ENCODE peak calls at places on chromosomes 4 and X, in seven cellular contexts. M is uterus, U is heart left ventricle, S is lung, B is aorta, H is psoas muscle, F is neural progenitor cell. W is an unnamed sample.

GRCh38 chr4:11597506-11597905 is 168.8 kb upstream of the HS3ST1 start:
- DNase-seq in S (no peak), M (no peak), H (no peak), B (no peak), U (no peak), F (no peak), W (no peak)

GRCh38 chr4:73976716-73977115 is 5.1 kb downstream of the PF4 start:
- DNase-seq in S (no peak), H (no peak), B (no peak), F (no peak), M (no peak), U (no peak), W (no peak)

GRCh38 chr4:1200425-1201035 is 28.1 kb upstream of the SPON2 start:
- DNase-seq in U (no peak), H (peak; percentile 70), F (no peak), S (no peak), B (peak; percentile 80), M (peak; percentile 90), W (peak; percentile 85)

GRCh38 chrX:95662200-95662599 is 1022.4 kb upstream of the DIAPH2 start:
- DNase-seq in U (no peak), S (no peak), H (no peak), F (no peak), B (no peak), M (no peak), W (no peak)

GRCh38 chrX:44253573-44253942 is 89.9 kb downstream of the EFHC2 start:
- DNase-seq in U (no peak), H (no peak), S (no peak), M (no peak), F (no peak), B (no peak), W (no peak)

GRCh38 chr4:128287159-128287870 is at the start of gene PGRMC2:
- DNase-seq in M (no peak), S (peak; percentile 41), F (no peak), H (no peak), U (peak; percentile 17), B (no peak), W (no peak)

GRCh38 chrX:153900806-153901752 is 3.4 kb upstream of the AVPR2 start:
- DNase-seq in F (peak; percentile 35), H (peak; percentile 58), M (peak; percentile 64), B (peak; percentile 77), S (peak; percentile 41), U (peak; percentile 57), W (peak; percentile 63)

GRCh38 chr4:179307297-179308136 is 1865.3 kb upstream of the AGA start:
- DNase-seq in M (no peak), S (no peak), B (no peak), F (peak; percentile 71), U (no peak), H (no peak), W (no peak)

GRCh38 chr4:141350122-141350904 is 129.6 kb downstream of the ZNF330 start:
- DNase-seq in U (no peak), B (peak; percentile 48), M (peak; percentile 17), H (no peak), F (no peak), S (no peak), W (no peak)

GRCh38 chrX:143027262-143027661 is 1.5 kb downstream of the SPANXN4 start:
- DNase-seq in B (no peak), H (no peak), M (no peak), F (no peak), S (no peak), U (no peak), W (no peak)

GRCh38 chrX:49761481-49761880 is 65.7 kb upstream of the PAGE1 start:
- DNase-seq in H (no peak), B (no peak), U (no peak), M (no peak), S (no peak), F (peak; percentile 24), W (no peak)

GRCh38 chrX:27890611-27891010 is 82.8 kb downstream of the MAGEB10 start:
- DNase-seq in F (no peak), B (no peak), S (no peak), H (no peak), M (no peak), U (no peak), W (no peak)

GRCh38 chr4:53929955-53930798 is 134.2 kb downstream of the CHIC2 start:
- DNase-seq in M (peak; percentile 65), S (peak; percentile 64), H (peak; percentile 58), B (peak; percentile 83), F (peak; percentile 84), U (peak; percentile 74), W (peak; percentile 78)

GRCh38 chrX:1807301-1807731 is 192.5 kb downstream of the ASMT start:
- DNase-seq in S (no peak), M (no peak), B (no peak), F (peak; percentile 84), U (no peak), H (no peak), W (no peak)

GRCh38 chrX:109472939-109473713 is 8.8 kb downstream of the GUCY2F start:
- DNase-seq in U (peak; percentile 2), H (no peak), B (no peak), M (no peak), S (no peak), F (peak; percentile 85), W (peak; percentile 18)

GRCh38 chr4:171473155-171473554 is 340.0 kb upstream of the GALNTL6 start:
- DNase-seq in F (no peak), S (no peak), M (no peak), H (no peak), U (no peak), B (no peak), W (no peak)

GRCh38 chrX:86133761-86134160 is 14.5 kb upstream of the DACH2 start:
- DNase-seq in B (no peak), U (no peak), M (no peak), H (no peak), S (no peak), F (no peak), W (no peak)

GRCh38 chrX:22135994-22136684 is 104.0 kb downstream of the PHEX start:
- DNase-seq in M (no peak), H (no peak), B (no peak), S (no peak), F (peak; percentile 67), U (no peak), W (no peak)

GRCh38 chrX:74453178-74453577 is 31.9 kb downstream of the SLC16A2 start:
- DNase-seq in U (no peak), F (no peak), H (no peak), B (no peak), S (no peak), M (no peak), W (no peak)

GRCh38 chr4:36399762-36400353 is 118.4 kb downstream of the DTHD1 start:
- DNase-seq in U (no peak), H (no peak), S (no peak), M (no peak), B (no peak), F (peak; percentile 15), W (no peak)

GRCh38 chrX:41452972-41453371 is 5.8 kb downstream of the NYX start:
- DNase-seq in U (no peak), M (no peak), S (no peak), B (no peak), H (no peak), F (no peak), W (no peak)

GRCh38 chrX:12885508-12885907 is 18.6 kb downstream of the TLR7 start:
- DNase-seq in M (no peak), B (no peak), H (no peak), U (no peak), S (no peak), F (no peak), W (no peak)

GRCh38 chrX:44432641-44433040 is 89.2 kb upstream of the EFHC2 start:
- DNase-seq in M (no peak), F (no peak), S (no peak), B (no peak), H (no peak), U (peak; percentile 27), W (no peak)

GRCh38 chr4:27016551-27016950 is 155.9 kb downstream of the STIM2 start:
- DNase-seq in B (no peak), F (no peak), U (no peak), M (no peak), H (no peak), S (no peak), W (no peak)

DNA sequence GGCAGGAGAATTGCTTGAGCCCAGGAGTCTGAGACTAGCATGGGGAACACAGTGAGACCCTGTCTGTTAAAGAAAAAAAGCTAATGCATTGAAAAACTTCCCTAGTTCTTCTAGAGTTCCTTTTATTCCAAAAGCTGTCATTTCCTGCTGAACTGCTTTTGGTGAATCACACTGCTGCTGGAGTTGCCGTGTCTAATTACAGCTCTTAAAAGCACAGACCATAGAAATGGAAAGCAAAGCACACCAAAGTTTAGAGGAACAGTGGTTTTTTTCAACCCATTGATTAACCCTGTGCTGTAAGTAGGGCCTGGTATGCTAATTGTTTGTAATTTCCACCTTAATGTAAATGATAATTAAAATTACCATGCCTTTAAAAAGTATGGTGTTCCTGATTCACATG is 52.4 kb downstream of the SEPTIN11 start:
- DNase-seq in F (peak; percentile 46), B (no peak), U (no peak), S (no peak), M (no peak), H (no peak), W (no peak)
- H3K4me1 ChIP-seq in F (peaks cover 19% of the 10 kb centered on the region), B (peaks cover 6% of the 10 kb centered on the region), U (peaks cover 23% of the 10 kb centered on the region), S (peaks cover under 1% of the 10 kb centered on the region), M (no peaks in the 10 kb centered on the region), H (peaks cover 23% of the 10 kb centered on the region), W (peaks cover 7% of the 10 kb centered on the region)

DNA sequence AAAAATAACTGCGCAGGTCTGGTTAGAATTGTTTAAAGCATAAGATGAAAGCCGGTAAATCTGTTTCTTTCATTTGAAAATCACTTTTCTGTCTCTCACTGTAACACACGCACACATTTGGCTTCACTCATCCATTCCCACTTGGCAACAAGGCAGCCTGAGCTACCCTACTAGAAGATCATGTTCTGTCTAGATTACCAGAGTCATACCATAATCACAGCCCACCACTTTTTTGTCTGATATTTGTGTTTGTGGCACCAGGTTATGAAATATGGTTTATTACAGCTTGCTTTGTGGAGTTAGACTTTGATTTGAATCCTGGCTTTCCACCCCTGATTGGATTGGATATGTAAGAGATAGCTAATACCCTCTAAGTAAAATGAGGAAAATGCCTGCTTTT is 2.2 kb downstream of the USO1 start:
- DNase-seq in U (no peak), H (no peak), S (no peak), M (no peak), F (no peak), B (no peak), W (no peak)
- H3K4me3 ChIP-seq in U (peak overlapping the region; percentile 94), H (peak overlapping the region; percentile 92), S (no peak overlapping the region), M (no peak overlapping the region), F (peak overlapping the region; percentile 87), B (peak overlapping the region; percentile 76), W (peak overlapping the region; percentile 75)

DNA sequence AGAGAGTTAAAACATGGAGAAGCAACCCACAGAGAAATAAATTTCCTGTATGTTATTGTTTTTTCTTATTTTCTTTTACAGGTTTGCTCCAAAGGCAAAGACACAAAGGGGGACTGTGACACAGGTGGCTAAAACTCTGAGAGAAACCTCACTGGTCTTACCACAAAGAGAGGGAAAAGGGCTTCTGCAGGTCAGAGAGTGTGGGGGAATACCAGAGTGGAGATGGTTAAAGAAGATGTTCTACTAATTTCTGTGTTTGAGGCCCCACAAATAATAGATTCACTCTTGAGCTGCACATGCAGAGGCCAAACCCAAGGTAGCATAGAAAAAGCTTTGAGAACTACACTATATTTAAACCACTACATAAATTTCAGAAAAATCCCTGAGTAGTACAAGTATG is 151.3 kb downstream of the GABRA3 start:
- DNase-seq in S (no peak), F (no peak), H (no peak), M (no peak), U (no peak), B (no peak), W (no peak)
- H3K4me1 ChIP-seq in S (no peaks in the 10 kb centered on the region), F (no peaks in the 10 kb centered on the region), H (no peaks in the 10 kb centered on the region), M (no peaks in the 10 kb centered on the region), U (no peaks in the 10 kb centered on the region), B (no peaks in the 10 kb centered on the region), W (no peaks in the 10 kb centered on the region)

GRCh38 chr4:33316033-33316432 is 2595.9 kb downstream of the PCDH7 start:
- DNase-seq in M (no peak), H (no peak), B (no peak), S (no peak), U (no peak), F (no peak), W (no peak)

GRCh38 chr4:33316578-33316977 is 2596.4 kb downstream of the PCDH7 start:
- DNase-seq in M (no peak), H (no peak), B (no peak), U (no peak), S (no peak), F (no peak), W (no peak)
- H3K4me3 ChIP-seq in M (no peak overlapping the region), H (no peak overlapping the region), B (no peak overlapping the region), U (no peak overlapping the region), S (no peak overlapping the region), F (no peak overlapping the region), W (no peak overlapping the region)

W was measured in right cardiac atrium.